ENCODE peak calls at places on chromosomes 13 and 19, in nine cellular contexts. One of them, this sample, is unnamed.

GRCh38 chr19:18644144-18645034 is 7.6 kb downstream of the KLHL26 start:
- DNase-seq in Calu3: no peak
- DNase-seq in Peyer's patch: no peak
- DNase-seq in cardiac muscle cell: no peak
- DNase-seq in left ventricle myocardium inferior: no peak
- DNase-seq in AG09309: no peak
- DNase-seq in IMR-90: no peak
- DNase-seq in natural killer cell: no peak
- DNase-seq in transverse colon: no peak
- DNase-seq in this sample: no peak

GRCh38 chr13:32581177-32581786 is 5.0 kb upstream of the PDS5B start:
- DNase-seq in Calu3: no peak
- DNase-seq in Peyer's patch: no peak
- DNase-seq in cardiac muscle cell: peak
- DNase-seq in left ventricle myocardium inferior: no peak
- DNase-seq in AG09309: no peak
- DNase-seq in IMR-90: peak
- DNase-seq in natural killer cell: no peak
- DNase-seq in transverse colon: no peak
- DNase-seq in this sample: no peak

GRCh38 chr19:38834590-38834989 is 3.0 kb upstream of the ECH1 start:
- DNase-seq in Calu3: no peak
- DNase-seq in Peyer's patch: no peak
- DNase-seq in cardiac muscle cell: no peak
- DNase-seq in left ventricle myocardium inferior: no peak
- DNase-seq in AG09309: no peak
- DNase-seq in IMR-90: no peak
- DNase-seq in natural killer cell: no peak
- DNase-seq in transverse colon: no peak
- DNase-seq in this sample: no peak

GRCh38 chr13:95559100-95559499 is 6.6 kb downstream of the CLDN10 start:
- DNase-seq in Calu3: no peak
- DNase-seq in Peyer's patch: no peak
- DNase-seq in cardiac muscle cell: no peak
- DNase-seq in left ventricle myocardium inferior: no peak
- DNase-seq in AG09309: no peak
- DNase-seq in IMR-90: no peak
- DNase-seq in natural killer cell: no peak
- DNase-seq in transverse colon: no peak
- DNase-seq in this sample: no peak

GRCh38 chr19:33429891-33430673 is 56.6 kb downstream of the CEBPG start:
- DNase-seq in Calu3: no peak
- DNase-seq in Peyer's patch: no peak
- DNase-seq in cardiac muscle cell: no peak
- DNase-seq in left ventricle myocardium inferior: peak
- DNase-seq in AG09309: no peak
- DNase-seq in IMR-90: no peak
- DNase-seq in natural killer cell: no peak
- DNase-seq in transverse colon: no peak
- DNase-seq in this sample: no peak

GRCh38 chr13:113225515-113225914 is 16.1 kb downstream of the CUL4A start:
- DNase-seq in Calu3: no peak
- DNase-seq in Peyer's patch: no peak
- DNase-seq in cardiac muscle cell: no peak
- DNase-seq in left ventricle myocardium inferior: no peak
- DNase-seq in AG09309: no peak
- DNase-seq in IMR-90: no peak
- DNase-seq in natural killer cell: no peak
- DNase-seq in transverse colon: no peak
- DNase-seq in this sample: no peak

GRCh38 chr19:9485140-9485539 is 13.3 kb downstream of the ZNF560 start:
- DNase-seq in Calu3: no peak
- DNase-seq in Peyer's patch: no peak
- DNase-seq in cardiac muscle cell: no peak
- DNase-seq in left ventricle myocardium inferior: no peak
- DNase-seq in AG09309: no peak
- DNase-seq in IMR-90: no peak
- DNase-seq in natural killer cell: no peak
- DNase-seq in transverse colon: no peak
- DNase-seq in this sample: no peak

GRCh38 chr13:30906411-30906990 is 430 bp downstream of the MEDAG start:
- DNase-seq in Calu3: peak
- DNase-seq in Peyer's patch: no peak
- DNase-seq in cardiac muscle cell: peak
- DNase-seq in left ventricle myocardium inferior: no peak
- DNase-seq in AG09309: no peak
- DNase-seq in IMR-90: no peak
- DNase-seq in natural killer cell: no peak
- DNase-seq in transverse colon: no peak
- DNase-seq in this sample: no peak

GRCh38 chr19:49224856-49225255 is 67.3 kb downstream of the TRPM4 start:
- DNase-seq in Calu3: peak
- DNase-seq in Peyer's patch: peak
- DNase-seq in cardiac muscle cell: peak
- DNase-seq in left ventricle myocardium inferior: peak
- DNase-seq in AG09309: no peak
- DNase-seq in IMR-90: peak
- DNase-seq in natural killer cell: no peak
- DNase-seq in transverse colon: peak
- DNase-seq in this sample: no peak

GRCh38 chr19:28881616-28882015 is 331.3 kb downstream of the UQCRFS1 start:
- DNase-seq in Calu3: no peak
- DNase-seq in Peyer's patch: no peak
- DNase-seq in cardiac muscle cell: no peak
- DNase-seq in left ventricle myocardium inferior: no peak
- DNase-seq in AG09309: no peak
- DNase-seq in IMR-90: no peak
- DNase-seq in natural killer cell: no peak
- DNase-seq in transverse colon: no peak
- DNase-seq in this sample: no peak

GRCh38 chr13:33606692-33607091 is 211.3 kb upstream of the RFC3 start:
- DNase-seq in Calu3: no peak
- DNase-seq in Peyer's patch: no peak
- DNase-seq in cardiac muscle cell: peak
- DNase-seq in left ventricle myocardium inferior: no peak
- DNase-seq in AG09309: no peak
- DNase-seq in IMR-90: no peak
- DNase-seq in natural killer cell: no peak
- DNase-seq in transverse colon: no peak
- DNase-seq in this sample: no peak

GRCh38 chr19:17830567-17831418 is 9.5 kb upstream of the INSL3 start:
- DNase-seq in Calu3: no peak
- DNase-seq in Peyer's patch: peak
- DNase-seq in cardiac muscle cell: peak
- DNase-seq in left ventricle myocardium inferior: no peak
- DNase-seq in AG09309: no peak
- DNase-seq in IMR-90: peak
- DNase-seq in natural killer cell: no peak
- DNase-seq in transverse colon: peak
- DNase-seq in this sample: peak

GRCh38 chr19:12641456-12641855 is 25.1 kb downstream of the MAN2B1 start:
- DNase-seq in Calu3: no peak
- DNase-seq in Peyer's patch: no peak
- DNase-seq in cardiac muscle cell: no peak
- DNase-seq in left ventricle myocardium inferior: no peak
- DNase-seq in AG09309: no peak
- DNase-seq in IMR-90: no peak
- DNase-seq in natural killer cell: no peak
- DNase-seq in transverse colon: no peak
- DNase-seq in this sample: no peak

GRCh38 chr19:11453468-11454341 is 18.3 kb downstream of the PRKCSH start:
- DNase-seq in Calu3: no peak
- DNase-seq in Peyer's patch: no peak
- DNase-seq in cardiac muscle cell: no peak
- DNase-seq in left ventricle myocardium inferior: no peak
- DNase-seq in AG09309: no peak
- DNase-seq in IMR-90: no peak
- DNase-seq in natural killer cell: no peak
- DNase-seq in transverse colon: no peak
- DNase-seq in this sample: no peak

GRCh38 chr13:40665754-40666057 is 735 bp downstream of the FOXO1 start:
- DNase-seq in Calu3: no peak
- DNase-seq in Peyer's patch: no peak
- DNase-seq in cardiac muscle cell: no peak
- DNase-seq in left ventricle myocardium inferior: peak
- DNase-seq in AG09309: no peak
- DNase-seq in IMR-90: no peak
- DNase-seq in natural killer cell: no peak
- DNase-seq in transverse colon: no peak
- DNase-seq in this sample: no peak

GRCh38 chr13:26867451-26868067 is 107.0 kb upstream of the GPR12 start:
- DNase-seq in Calu3: peak
- DNase-seq in Peyer's patch: no peak
- DNase-seq in cardiac muscle cell: peak
- DNase-seq in left ventricle myocardium inferior: no peak
- DNase-seq in AG09309: no peak
- DNase-seq in IMR-90: peak
- DNase-seq in natural killer cell: no peak
- DNase-seq in transverse colon: no peak
- DNase-seq in this sample: no peak

GRCh38 chr19:33404916-33405315 is 31.4 kb downstream of the CEBPG start:
- DNase-seq in Calu3: no peak
- DNase-seq in Peyer's patch: peak
- DNase-seq in cardiac muscle cell: no peak
- DNase-seq in left ventricle myocardium inferior: peak
- DNase-seq in AG09309: no peak
- DNase-seq in IMR-90: no peak
- DNase-seq in natural killer cell: no peak
- DNase-seq in transverse colon: peak
- DNase-seq in this sample: no peak

GRCh38 chr19:58408152-58409009 is at the start of gene ZNF584:
- DNase-seq in Calu3: peak
- DNase-seq in Peyer's patch: peak
- DNase-seq in cardiac muscle cell: peak
- DNase-seq in left ventricle myocardium inferior: peak
- DNase-seq in AG09309: peak
- DNase-seq in IMR-90: peak
- DNase-seq in natural killer cell: peak
- DNase-seq in transverse colon: peak
- DNase-seq in this sample: peak
- TF ChIP-seq CTCF in Calu3: no peak
- TF ChIP-seq CTCF in Peyer's patch: no peak
- TF ChIP-seq CTCF in cardiac muscle cell: peak
- TF ChIP-seq CTCF in left ventricle myocardium inferior: no peak
- TF ChIP-seq CTCF in AG09309: no peak
- TF ChIP-seq CTCF in IMR-90: peak
- TF ChIP-seq CTCF in natural killer cell: no peak
- TF ChIP-seq CTCF in transverse colon: no peak
- TF ChIP-seq CTCF in this sample: no peak

DNA sequence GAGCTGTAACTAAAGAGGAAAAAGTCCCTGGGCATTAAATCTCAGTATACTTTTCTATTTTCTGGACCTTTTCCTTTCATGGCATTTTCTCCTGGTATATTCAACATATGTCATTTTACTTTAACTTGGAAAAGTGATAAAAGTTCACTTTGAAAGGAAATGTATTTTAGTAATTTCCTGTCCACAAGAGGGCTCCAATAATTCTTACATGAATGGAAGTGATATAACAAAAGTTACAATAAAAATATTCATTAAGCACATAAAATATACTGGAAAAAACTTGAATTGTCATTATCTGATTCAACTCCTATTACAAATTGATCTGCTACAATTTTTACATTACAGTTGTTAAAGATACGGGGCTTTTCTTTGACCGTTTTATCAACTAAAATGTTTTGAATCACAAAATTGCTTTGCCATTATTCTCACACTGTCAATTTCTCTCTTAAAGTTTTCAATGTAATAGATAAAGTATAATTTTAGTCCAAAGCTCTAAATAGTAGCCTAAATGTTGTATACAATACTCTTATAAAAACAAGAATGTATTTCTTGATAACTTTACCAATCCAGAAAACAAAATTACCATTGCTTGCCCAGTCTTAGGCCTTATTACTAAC is 4.9 kb downstream of the UBL3 start:
- DNase-seq in Calu3: no peak
- DNase-seq in Peyer's patch: no peak
- DNase-seq in cardiac muscle cell: peak
- DNase-seq in left ventricle myocardium inferior: no peak
- DNase-seq in AG09309: no peak
- DNase-seq in IMR-90: peak
- DNase-seq in natural killer cell: no peak
- DNase-seq in transverse colon: no peak
- DNase-seq in this sample: no peak
- TF ChIP-seq CTCF in Calu3: no peak
- TF ChIP-seq CTCF in Peyer's patch: no peak
- TF ChIP-seq CTCF in cardiac muscle cell: peak
- TF ChIP-seq CTCF in left ventricle myocardium inferior: peak
- TF ChIP-seq CTCF in AG09309: no peak
- TF ChIP-seq CTCF in IMR-90: peak
- TF ChIP-seq CTCF in natural killer cell: peak
- TF ChIP-seq CTCF in transverse colon: peak
- TF ChIP-seq CTCF in this sample: no peak

GRCh38 chr13:50213526-50213925 is 198.3 kb downstream of the KCNRG start:
- DNase-seq in Calu3: no peak
- DNase-seq in Peyer's patch: no peak
- DNase-seq in cardiac muscle cell: no peak
- DNase-seq in left ventricle myocardium inferior: no peak
- DNase-seq in AG09309: no peak
- DNase-seq in IMR-90: no peak
- DNase-seq in natural killer cell: no peak
- DNase-seq in transverse colon: no peak
- DNase-seq in this sample: no peak
- TF ChIP-seq CTCF in Calu3: no peak
- TF ChIP-seq CTCF in Peyer's patch: no peak
- TF ChIP-seq CTCF in cardiac muscle cell: no peak
- TF ChIP-seq CTCF in left ventricle myocardium inferior: no peak
- TF ChIP-seq CTCF in AG09309: no peak
- TF ChIP-seq CTCF in IMR-90: no peak
- TF ChIP-seq CTCF in natural killer cell: no peak
- TF ChIP-seq CTCF in transverse colon: no peak
- TF ChIP-seq CTCF in this sample: no peak

GRCh38 chr13:45705936-45706335 is 3.8 kb downstream of the CBY2 start:
- DNase-seq in Calu3: no peak
- DNase-seq in Peyer's patch: no peak
- DNase-seq in cardiac muscle cell: no peak
- DNase-seq in left ventricle myocardium inferior: no peak
- DNase-seq in AG09309: no peak
- DNase-seq in IMR-90: no peak
- DNase-seq in natural killer cell: no peak
- DNase-seq in transverse colon: no peak
- DNase-seq in this sample: no peak

GRCh38 chr13:45707701-45708100 is 5.6 kb downstream of the CBY2 start:
- DNase-seq in Calu3: no peak
- DNase-seq in Peyer's patch: no peak
- DNase-seq in cardiac muscle cell: no peak
- DNase-seq in left ventricle myocardium inferior: no peak
- DNase-seq in AG09309: no peak
- DNase-seq in IMR-90: no peak
- DNase-seq in natural killer cell: no peak
- DNase-seq in transverse colon: no peak
- DNase-seq in this sample: no peak

GRCh38 chr13:45702869-45703391 is 810 bp downstream of the CBY2 start:
- DNase-seq in Calu3: no peak
- DNase-seq in Peyer's patch: no peak
- DNase-seq in cardiac muscle cell: no peak
- DNase-seq in left ventricle myocardium inferior: no peak
- DNase-seq in AG09309: no peak
- DNase-seq in IMR-90: no peak
- DNase-seq in natural killer cell: no peak
- DNase-seq in transverse colon: no peak
- DNase-seq in this sample: no peak

GRCh38 chr13:45704211-45704739 is 2.2 kb downstream of the CBY2 start:
- DNase-seq in Calu3: no peak
- DNase-seq in Peyer's patch: no peak
- DNase-seq in cardiac muscle cell: no peak
- DNase-seq in left ventricle myocardium inferior: no peak
- DNase-seq in AG09309: no peak
- DNase-seq in IMR-90: no peak
- DNase-seq in natural killer cell: no peak
- DNase-seq in transverse colon: no peak
- DNase-seq in this sample: no peak

GRCh38 chr13:45705145-45705695 is 3.1 kb downstream of the CBY2 start:
- DNase-seq in Calu3: no peak
- DNase-seq in Peyer's patch: no peak
- DNase-seq in cardiac muscle cell: no peak
- DNase-seq in left ventricle myocardium inferior: no peak
- DNase-seq in AG09309: no peak
- DNase-seq in IMR-90: no peak
- DNase-seq in natural killer cell: no peak
- DNase-seq in transverse colon: no peak
- DNase-seq in this sample: no peak
- TF ChIP-seq CTCF in Calu3: no peak
- TF ChIP-seq CTCF in Peyer's patch: no peak
- TF ChIP-seq CTCF in cardiac muscle cell: no peak
- TF ChIP-seq CTCF in left ventricle myocardium inferior: no peak
- TF ChIP-seq CTCF in AG09309: no peak
- TF ChIP-seq CTCF in IMR-90: no peak
- TF ChIP-seq CTCF in natural killer cell: no peak
- TF ChIP-seq CTCF in transverse colon: no peak
- TF ChIP-seq CTCF in this sample: no peak

This sample was measured in keratinocyte.